ENCODE peak calls at places on chromosomes 12 and 14, in five cellular contexts. One of them, this sample, is unnamed.
A peak's percentile ranks its signal among the peaks of the same experiment; 100 is the strongest.

GRCh38 chr14:33404054-33404453 is 465.4 kb downstream of the NPAS3 start:
- DNase-seq in HCT116: no peak
- DNase-seq in SK-N-SH: no peak
- DNase-seq in K562: no peak
- DNase-seq in H1: no peak
- DNase-seq in this sample: no peak

GRCh38 chr12:99619389-99620158 is 28.0 kb upstream of the GARIN6 start:
- DNase-seq in HCT116: peak; percentile 23
- DNase-seq in SK-N-SH: peak; percentile 22
- DNase-seq in K562: peak; percentile 9
- DNase-seq in H1: no peak
- DNase-seq in this sample: peak; percentile 74

GRCh38 chr12:100216337-100216736 is 15.7 kb downstream of the ACTR6 start:
- DNase-seq in HCT116: no peak
- DNase-seq in SK-N-SH: no peak
- DNase-seq in K562: no peak
- DNase-seq in H1: no peak
- DNase-seq in this sample: no peak

GRCh38 chr12:5254703-5255102 is 177.2 kb upstream of the NTF3 start:
- DNase-seq in HCT116: no peak
- DNase-seq in SK-N-SH: no peak
- DNase-seq in K562: no peak
- DNase-seq in H1: no peak
- DNase-seq in this sample: no peak

GRCh38 chr12:80313184-80313583 is 130.9 kb upstream of the PTPRQ start:
- DNase-seq in HCT116: no peak
- DNase-seq in SK-N-SH: no peak
- DNase-seq in K562: no peak
- DNase-seq in H1: no peak
- DNase-seq in this sample: no peak

GRCh38 chr12:42446761-42447160 is 120.8 kb downstream of the PPHLN1 start:
- DNase-seq in HCT116: no peak
- DNase-seq in SK-N-SH: no peak
- DNase-seq in K562: no peak
- DNase-seq in H1: no peak
- DNase-seq in this sample: no peak

GRCh38 chr12:64004639-64005038 is 160.1 kb downstream of the SRGAP1 start:
- DNase-seq in HCT116: no peak
- DNase-seq in SK-N-SH: no peak
- DNase-seq in K562: no peak
- DNase-seq in H1: no peak
- DNase-seq in this sample: no peak

GRCh38 chr12:12439636-12440035 is 82.8 kb downstream of the BORCS5 start:
- DNase-seq in HCT116: no peak
- DNase-seq in SK-N-SH: no peak
- DNase-seq in K562: no peak
- DNase-seq in H1: no peak
- DNase-seq in this sample: no peak

GRCh38 chr12:75977952-75978671 is 53.5 kb downstream of the PHLDA1 start:
- DNase-seq in HCT116: peak; percentile 94
- DNase-seq in SK-N-SH: no peak
- DNase-seq in K562: peak; percentile 43
- DNase-seq in H1: peak; percentile 43
- DNase-seq in this sample: no peak

GRCh38 chr14:55807059-55807499 is 227.1 kb downstream of the KTN1 start:
- DNase-seq in HCT116: peak; percentile 70
- DNase-seq in SK-N-SH: peak; percentile 38
- DNase-seq in K562: peak; percentile 36
- DNase-seq in H1: no peak
- DNase-seq in this sample: no peak

GRCh38 chr12:45581112-45581511 is 148.4 kb upstream of the ARID2 start:
- DNase-seq in HCT116: no peak
- DNase-seq in SK-N-SH: no peak
- DNase-seq in K562: no peak
- DNase-seq in H1: no peak
- DNase-seq in this sample: no peak

GRCh38 chr12:79023784-79024183 is 159.2 kb downstream of the SYT1 start:
- DNase-seq in HCT116: no peak
- DNase-seq in SK-N-SH: no peak
- DNase-seq in K562: no peak
- DNase-seq in H1: no peak
- DNase-seq in this sample: no peak

GRCh38 chr12:54988402-54989054 is 4.0 kb upstream of the TESPA1 start:
- DNase-seq in HCT116: no peak
- DNase-seq in SK-N-SH: no peak
- DNase-seq in K562: peak; percentile 73
- DNase-seq in H1: no peak
- DNase-seq in this sample: peak; percentile 15

GRCh38 chr14:61347771-61348443 is 26.5 kb downstream of the PRKCH start:
- DNase-seq in HCT116: no peak
- DNase-seq in SK-N-SH: no peak
- DNase-seq in K562: no peak
- DNase-seq in H1: no peak
- DNase-seq in this sample: no peak

GRCh38 chr12:64320611-64321010 is 69.9 kb downstream of the C12orf56 start:
- DNase-seq in HCT116: no peak
- DNase-seq in SK-N-SH: no peak
- DNase-seq in K562: no peak
- DNase-seq in H1: no peak
- DNase-seq in this sample: no peak

GRCh38 chr14:23695220-23695999 is 59.2 kb downstream of the DHRS2 start:
- DNase-seq in HCT116: no peak
- DNase-seq in SK-N-SH: peak; percentile 7
- DNase-seq in K562: no peak
- DNase-seq in H1: no peak
- DNase-seq in this sample: peak; percentile 23

GRCh38 chr12:52441320-52441911 is 7.2 kb upstream of the KRT75 start:
- DNase-seq in HCT116: peak; percentile 26
- DNase-seq in SK-N-SH: no peak
- DNase-seq in K562: no peak
- DNase-seq in H1: no peak
- DNase-seq in this sample: no peak

GRCh38 chr12:52444647-52445595 is 7.0 kb downstream of the KRT6B start:
- DNase-seq in HCT116: no peak
- DNase-seq in SK-N-SH: no peak
- DNase-seq in K562: no peak
- DNase-seq in H1: no peak
- DNase-seq in this sample: no peak

GRCh38 chr12:52443966-52444365 is 8.0 kb downstream of the KRT6B start:
- DNase-seq in HCT116: no peak
- DNase-seq in SK-N-SH: no peak
- DNase-seq in K562: no peak
- DNase-seq in H1: no peak
- DNase-seq in this sample: no peak

GRCh38 chr12:52440821-52441319 is 6.7 kb upstream of the KRT75 start:
- DNase-seq in HCT116: peak; percentile 73
- DNase-seq in SK-N-SH: no peak
- DNase-seq in K562: no peak
- DNase-seq in H1: no peak
- DNase-seq in this sample: no peak

GRCh38 chr12:52442600-52443061 is 8.5 kb upstream of the KRT75 start:
- DNase-seq in HCT116: peak; percentile 59
- DNase-seq in SK-N-SH: no peak
- DNase-seq in K562: no peak
- DNase-seq in H1: peak; percentile 39
- DNase-seq in this sample: no peak
- TF ChIP-seq JUND in HCT116: no peak
- TF ChIP-seq JUND in SK-N-SH: no peak
- TF ChIP-seq JUND in K562: no peak
- TF ChIP-seq JUND in H1: peak; percentile 38
- TF ChIP-seq JUND in this sample: no peak

GRCh38 chr12:499837-500458 is 40.2 kb downstream of the B4GALNT3 start:
- DNase-seq in HCT116: no peak
- DNase-seq in SK-N-SH: no peak
- DNase-seq in K562: no peak
- DNase-seq in H1: no peak
- DNase-seq in this sample: no peak
- TF ChIP-seq JUND in HCT116: no peak
- TF ChIP-seq JUND in SK-N-SH: no peak
- TF ChIP-seq JUND in K562: no peak
- TF ChIP-seq JUND in H1: no peak
- TF ChIP-seq JUND in this sample: no peak

DNA sequence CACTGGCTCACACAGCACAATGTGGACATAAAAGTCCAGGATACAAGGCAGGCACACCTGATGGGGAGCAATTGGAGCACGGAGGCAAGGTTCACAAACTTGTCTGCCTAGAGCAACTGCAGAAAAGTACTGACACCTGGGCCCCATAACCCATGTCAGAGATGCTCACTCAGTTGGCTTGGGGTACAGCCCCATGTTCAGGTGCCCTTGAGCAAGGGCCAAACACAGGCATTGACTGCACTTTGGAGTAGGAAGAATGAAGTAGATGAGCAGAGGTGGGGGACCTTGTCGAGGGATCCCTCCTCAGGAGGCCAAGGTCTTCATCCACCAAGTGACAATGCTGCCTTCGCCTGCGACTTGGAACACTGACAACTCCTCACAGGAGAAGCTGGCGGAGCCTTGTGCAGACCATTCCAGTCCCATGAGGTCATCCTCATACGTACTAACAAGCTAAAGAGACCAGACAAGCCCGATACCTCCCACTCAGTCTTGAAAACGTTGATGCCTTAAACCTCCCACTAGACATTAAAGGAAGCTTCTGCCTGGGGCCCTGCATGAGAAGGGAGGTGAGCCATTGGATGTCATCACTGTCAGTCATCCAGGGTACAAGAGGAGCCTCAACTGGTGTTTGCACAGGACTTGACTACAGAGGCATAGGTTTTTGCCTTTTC is 42.5 kb upstream of the C14orf180 start:
- DNase-seq in HCT116: peak; percentile 12
- DNase-seq in SK-N-SH: no peak
- DNase-seq in K562: no peak
- DNase-seq in H1: no peak
- DNase-seq in this sample: peak; percentile 62
- TF ChIP-seq JUND in HCT116: no peak
- TF ChIP-seq JUND in SK-N-SH: no peak
- TF ChIP-seq JUND in K562: no peak
- TF ChIP-seq JUND in H1: no peak
- TF ChIP-seq JUND in this sample: peak; percentile 36

GRCh38 chr14:97107070-97107469 is 309.9 kb downstream of the VRK1 start:
- DNase-seq in HCT116: peak; percentile 97
- DNase-seq in SK-N-SH: no peak
- DNase-seq in K562: no peak
- DNase-seq in H1: no peak
- DNase-seq in this sample: no peak

GRCh38 chr14:97104029-97104428 is 306.8 kb downstream of the VRK1 start:
- DNase-seq in HCT116: no peak
- DNase-seq in SK-N-SH: no peak
- DNase-seq in K562: no peak
- DNase-seq in H1: no peak
- DNase-seq in this sample: no peak

GRCh38 chr14:97106609-97107008 is 309.4 kb downstream of the VRK1 start:
- DNase-seq in HCT116: peak; percentile 35
- DNase-seq in SK-N-SH: no peak
- DNase-seq in K562: no peak
- DNase-seq in H1: no peak
- DNase-seq in this sample: peak; percentile 7

GRCh38 chr14:97107760-97108159 is 310.6 kb downstream of the VRK1 start:
- DNase-seq in HCT116: peak; percentile 79
- DNase-seq in SK-N-SH: no peak
- DNase-seq in K562: no peak
- DNase-seq in H1: no peak
- DNase-seq in this sample: no peak

GRCh38 chr14:97106166-97106565 is 309.0 kb downstream of the VRK1 start:
- DNase-seq in HCT116: no peak
- DNase-seq in SK-N-SH: no peak
- DNase-seq in K562: no peak
- DNase-seq in H1: no peak
- DNase-seq in this sample: peak; percentile 27
- TF ChIP-seq JUND in HCT116: no peak
- TF ChIP-seq JUND in SK-N-SH: no peak
- TF ChIP-seq JUND in K562: no peak
- TF ChIP-seq JUND in H1: no peak
- TF ChIP-seq JUND in this sample: no peak

GRCh38 chr14:31357279-31357678 is 63.1 kb downstream of the HEATR5A start:
- DNase-seq in HCT116: no peak
- DNase-seq in SK-N-SH: no peak
- DNase-seq in K562: no peak
- DNase-seq in H1: no peak
- DNase-seq in this sample: no peak
- TF ChIP-seq JUND in HCT116: no peak
- TF ChIP-seq JUND in SK-N-SH: no peak
- TF ChIP-seq JUND in K562: no peak
- TF ChIP-seq JUND in H1: no peak
- TF ChIP-seq JUND in this sample: no peak

DNA sequence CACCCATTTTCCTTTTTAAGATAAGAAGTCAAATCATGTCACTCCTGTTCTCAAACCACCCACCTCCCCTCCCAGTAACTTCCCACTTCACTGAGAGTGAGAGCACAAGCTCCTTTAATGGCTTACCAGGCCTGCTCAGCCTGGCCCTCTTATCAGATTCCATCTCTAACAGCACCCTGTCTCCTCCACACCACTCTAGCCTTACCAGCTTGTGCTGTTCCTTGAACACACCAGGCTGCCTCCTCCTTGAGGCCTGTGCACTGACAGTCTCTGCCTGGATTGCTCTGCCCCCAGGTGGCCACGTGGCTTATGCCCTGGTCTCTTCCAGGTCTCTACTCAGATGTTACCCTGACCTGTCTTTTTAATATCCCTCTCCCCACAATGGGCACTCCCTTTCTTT is 40.1 kb upstream of the EVL start:
- DNase-seq in HCT116: peak; percentile 35
- DNase-seq in SK-N-SH: peak; percentile 56
- DNase-seq in K562: peak; percentile 52
- DNase-seq in H1: peak; percentile 29
- DNase-seq in this sample: peak; percentile 63
- TF ChIP-seq JUND in HCT116: no peak
- TF ChIP-seq JUND in SK-N-SH: no peak
- TF ChIP-seq JUND in K562: no peak
- TF ChIP-seq JUND in H1: no peak
- TF ChIP-seq JUND in this sample: no peak

GRCh38 chr12:28089363-28089762 is 100.9 kb upstream of the CCDC91 start:
- DNase-seq in HCT116: no peak
- DNase-seq in SK-N-SH: no peak
- DNase-seq in K562: no peak
- DNase-seq in H1: no peak
- DNase-seq in this sample: no peak
- TF ChIP-seq JUND in HCT116: no peak
- TF ChIP-seq JUND in SK-N-SH: no peak
- TF ChIP-seq JUND in K562: no peak
- TF ChIP-seq JUND in H1: no peak
- TF ChIP-seq JUND in this sample: no peak

DNA sequence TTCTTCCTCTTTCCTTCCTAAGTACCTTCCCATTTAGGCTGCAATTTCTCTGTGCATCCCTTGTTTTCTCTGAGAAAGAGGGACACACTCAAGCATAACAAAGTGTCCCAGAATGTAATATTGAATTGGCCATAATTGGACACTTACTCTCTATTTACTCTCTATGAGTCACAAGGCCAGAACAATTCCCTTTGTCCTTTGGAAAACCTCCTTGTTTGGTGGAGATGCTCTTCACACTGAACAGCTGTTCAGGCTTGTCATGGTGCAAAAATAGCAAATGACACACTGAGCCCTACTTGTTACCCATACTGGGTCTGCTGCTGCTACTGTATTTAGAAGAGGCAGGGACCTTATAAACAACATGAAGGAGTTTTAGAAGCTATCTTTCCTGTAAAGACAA is 1590.5 kb upstream of the TMEM132C start:
- DNase-seq in HCT116: no peak
- DNase-seq in SK-N-SH: no peak
- DNase-seq in K562: no peak
- DNase-seq in H1: no peak
- DNase-seq in this sample: no peak
- TF ChIP-seq JUND in HCT116: no peak
- TF ChIP-seq JUND in SK-N-SH: no peak
- TF ChIP-seq JUND in K562: no peak
- TF ChIP-seq JUND in H1: no peak
- TF ChIP-seq JUND in this sample: no peak

GRCh38 chr12:108722463-108722862 is 8.9 kb downstream of the CORO1C start:
- DNase-seq in HCT116: no peak
- DNase-seq in SK-N-SH: no peak
- DNase-seq in K562: no peak
- DNase-seq in H1: no peak
- DNase-seq in this sample: no peak
- TF ChIP-seq JUND in HCT116: no peak
- TF ChIP-seq JUND in SK-N-SH: no peak
- TF ChIP-seq JUND in K562: no peak
- TF ChIP-seq JUND in H1: no peak
- TF ChIP-seq JUND in this sample: no peak

This sample was measured in T47D.